ENCODE peak calls at places on chromosomes 2 and 18, in nine cellular contexts. H, J, K, Z, C, U, I, D and Q are unnamed samples.

GRCh38 chr2:31688282-31688681 is 107.5 kb upstream of the SRD5A2 start:
- DNase-seq in C (no peak), Z (no peak), I (no peak), H (peak), U (no peak), D (no peak), J (no peak), K (no peak), Q (no peak)

GRCh38 chr18:22026362-22026761 is 143.0 kb upstream of the GATA6 start:
- DNase-seq in U (no peak), J (no peak), D (peak), H (no peak), I (no peak), C (no peak), K (no peak), Z (no peak), Q (no peak)

GRCh38 chr2:15941483-15941853 is 1.1 kb downstream of the MYCN start:
- DNase-seq in C (no peak), H (no peak), K (peak), J (no peak), D (no peak), Z (no peak), U (peak), I (no peak), Q (no peak)

GRCh38 chr2:31693882-31694281 is 113.1 kb upstream of the SRD5A2 start:
- DNase-seq in U (no peak), J (no peak), C (no peak), I (no peak), Z (no peak), D (no peak), H (peak), K (peak), Q (no peak)

GRCh38 chr2:196586511-196586991 is 53.0 kb upstream of the CCDC150 start:
- DNase-seq in I (no peak), C (no peak), D (no peak), J (no peak), K (no peak), H (peak), Z (no peak), U (no peak), Q (peak)

GRCh38 chr2:85743304-85743978 is 10.3 kb upstream of the ATOH8 start:
- DNase-seq in J (no peak), D (peak), C (no peak), I (peak), K (no peak), U (no peak), H (peak), Z (no peak), Q (peak)

GRCh38 chr18:61443311-61443710 is 110.1 kb downstream of the CDH20 start:
- DNase-seq in H (no peak), I (no peak), K (no peak), Z (no peak), C (no peak), U (no peak), D (no peak), J (no peak), Q (no peak)

GRCh38 chr2:215277942-215278341 is 33.9 kb upstream of the ATIC start:
- DNase-seq in I (no peak), H (peak), C (no peak), U (no peak), D (no peak), J (no peak), K (no peak), Z (no peak), Q (no peak)

GRCh38 chr2:85104228-85104627 is 29.0 kb upstream of the TCF7L1 start:
- DNase-seq in I (no peak), U (no peak), J (no peak), D (no peak), C (no peak), H (no peak), Z (no peak), K (no peak), Q (no peak)

GRCh38 chr2:3650140-3650944 is 7.7 kb upstream of the ALLC start:
- DNase-seq in Z (no peak), I (no peak), D (no peak), H (no peak), U (peak), J (no peak), C (no peak), K (no peak), Q (no peak)

GRCh38 chr2:75595541-75596395 is 35.0 kb upstream of the EVA1A start:
- DNase-seq in C (no peak), I (no peak), U (no peak), Z (no peak), D (no peak), H (peak), K (no peak), J (no peak), Q (no peak)

GRCh38 chr2:33441235-33441810 is 35.1 kb upstream of the RASGRP3 start:
- DNase-seq in H (peak), U (peak), Z (peak), K (peak), D (peak), I (peak), J (peak), C (no peak), Q (peak)

GRCh38 chr2:129331638-129332037 is 647.8 kb upstream of the RAB6C start:
- DNase-seq in Z (no peak), I (no peak), C (no peak), H (no peak), K (peak), U (no peak), J (no peak), D (no peak), Q (no peak)

GRCh38 chr2:28754321-28754720 is 2.7 kb downstream of the PPP1CB start:
- DNase-seq in I (no peak), D (no peak), H (peak), Z (no peak), J (no peak), U (no peak), K (peak), C (no peak), Q (no peak)

GRCh38 chr18:58609536-58609993 is 19.3 kb downstream of the ALPK2 start:
- DNase-seq in K (no peak), U (no peak), I (no peak), D (no peak), C (no peak), H (no peak), Z (no peak), J (no peak), Q (no peak)

GRCh38 chr2:1543776-1544477 is 130.7 kb downstream of the TPO start:
- DNase-seq in K (no peak), Z (no peak), H (no peak), D (no peak), C (no peak), J (no peak), I (no peak), U (no peak), Q (no peak)

GRCh38 chr18:27467073-27467472 is 282.0 kb upstream of the CHST9 start:
- DNase-seq in Z (no peak), C (no peak), K (no peak), D (no peak), J (no peak), H (no peak), U (no peak), I (no peak), Q (no peak)

GRCh38 chr2:71713581-71714580 is 260.5 kb downstream of the DYSF start:
- DNase-seq in D (peak), I (no peak), U (no peak), Z (peak), K (no peak), C (no peak), H (peak), J (no peak), Q (no peak)

GRCh38 chr2:166568409-166568808 is 74.4 kb upstream of the SCN7A start:
- DNase-seq in H (no peak), I (no peak), C (no peak), Z (no peak), J (no peak), D (no peak), U (no peak), K (no peak), Q (no peak)

GRCh38 chr18:48789259-48789812 is 161.4 kb downstream of the SMAD7 start:
- DNase-seq in C (no peak), Z (no peak), J (no peak), K (no peak), D (no peak), H (no peak), I (no peak), U (no peak), Q (no peak)

GRCh38 chr2:207241198-207241597 is 75.5 kb upstream of the KLF7 start:
- DNase-seq in U (no peak), D (no peak), K (no peak), C (no peak), J (no peak), I (no peak), Z (no peak), H (no peak), Q (no peak)

GRCh38 chr18:80154293-80154692 is 45.2 kb downstream of the ADNP2 start:
- DNase-seq in U (no peak), C (no peak), K (peak), I (no peak), H (peak), J (no peak), D (no peak), Z (no peak), Q (no peak)

GRCh38 chr2:205865794-205866490 is 183.6 kb downstream of the NRP2 start:
- DNase-seq in K (no peak), C (no peak), I (no peak), J (no peak), H (no peak), U (no peak), D (no peak), Z (no peak), Q (no peak)

GRCh38 chr18:35436076-35436649 is 59.0 kb upstream of the ZNF396 start:
- DNase-seq in U (no peak), J (no peak), K (no peak), C (no peak), Z (no peak), I (no peak), H (no peak), D (no peak), Q (no peak)

GRCh38 chr2:236562434-236562833 is 7.2 kb upstream of the ACKR3 start:
- DNase-seq in J (no peak), H (peak), D (peak), C (no peak), U (no peak), K (no peak), Z (no peak), I (no peak), Q (no peak)

GRCh38 chr2:127545189-127545588 is 9.7 kb downstream of the MYO7B start:
- DNase-seq in I (no peak), U (no peak), C (no peak), Z (no peak), J (no peak), H (no peak), D (no peak), K (no peak), Q (no peak)

GRCh38 chr2:61671561-61672315 is 133.6 kb upstream of the XPO1 start:
- DNase-seq in K (no peak), C (no peak), I (no peak), H (no peak), J (no peak), D (no peak), Z (no peak), U (no peak), Q (no peak)
- H3K27ac ChIP-seq in K (no peak), C (no peak), I (peak), H (peak), J (peak), D (peak), Z (peak), U (no peak), Q (peak)

DNA sequence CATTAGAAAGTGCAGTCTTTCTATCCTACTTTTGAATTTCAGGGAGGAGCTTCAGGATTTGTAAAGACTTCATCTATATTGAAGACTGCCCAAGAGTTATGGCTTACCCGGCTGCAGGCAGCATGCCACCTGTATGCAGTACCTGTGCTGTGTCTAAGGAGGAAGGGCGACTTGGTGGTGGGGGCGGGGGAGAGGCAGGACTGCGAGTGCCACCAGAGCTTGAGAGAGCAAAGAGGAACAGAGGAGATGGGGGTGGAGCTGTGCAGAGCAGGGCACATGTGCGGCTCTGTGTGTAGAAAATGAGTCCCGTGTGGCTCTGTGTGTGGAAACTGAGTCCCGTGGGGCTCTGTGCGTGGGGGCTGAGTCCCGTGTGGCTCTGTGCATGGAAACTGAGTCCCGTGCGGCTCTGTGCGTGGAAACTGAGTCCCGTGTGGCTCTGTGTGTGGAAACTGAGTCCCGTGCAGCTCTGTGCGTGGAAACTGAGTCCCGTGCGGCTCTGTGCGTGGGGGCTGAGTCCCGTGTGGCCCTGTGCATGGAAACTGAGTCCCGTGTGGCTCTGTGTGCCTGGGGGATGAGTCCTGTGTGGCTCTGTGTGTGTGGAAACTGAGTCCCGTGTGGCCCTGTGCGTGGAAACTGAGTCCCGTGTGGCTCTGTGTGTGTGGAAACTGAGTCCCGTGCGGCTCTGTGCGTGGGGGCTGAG is 43.2 kb downstream of the LDLRAD4 start:
- DNase-seq in D (no peak), U (no peak), Z (peak), I (no peak), C (no peak), J (no peak), H (no peak), K (no peak), Q (no peak)
- H3K27ac ChIP-seq in D (no peak), U (no peak), Z (peak), I (peak), C (no peak), J (no peak), H (no peak), K (no peak), Q (peak)

GRCh38 chr2:40283111-40283909 is 168.6 kb downstream of the SLC8A1 start:
- DNase-seq in H (no peak), U (no peak), D (no peak), I (no peak), K (no peak), C (no peak), Z (no peak), J (no peak), Q (no peak)

GRCh38 chr2:40279479-40279878 is 172.4 kb downstream of the SLC8A1 start:
- DNase-seq in D (no peak), Z (no peak), K (no peak), C (no peak), I (no peak), J (no peak), H (no peak), U (no peak), Q (no peak)

GRCh38 chr2:40284797-40285196 is 167.1 kb downstream of the SLC8A1 start:
- DNase-seq in U (no peak), H (peak), K (no peak), Z (no peak), D (no peak), J (no peak), C (no peak), I (no peak), Q (no peak)

GRCh38 chr2:40281021-40281940 is 170.6 kb downstream of the SLC8A1 start:
- DNase-seq in D (no peak), J (no peak), U (no peak), H (peak), Z (no peak), I (peak), K (no peak), C (no peak), Q (no peak)

GRCh38 chr2:40282428-40282827 is 169.5 kb downstream of the SLC8A1 start:
- DNase-seq in Z (no peak), J (no peak), U (no peak), D (no peak), H (peak), I (peak), K (no peak), C (no peak), Q (no peak)
- H3K27ac ChIP-seq in Z (peak), J (peak), U (no peak), D (no peak), H (peak), I (peak), K (no peak), C (no peak), Q (no peak)

DNA sequence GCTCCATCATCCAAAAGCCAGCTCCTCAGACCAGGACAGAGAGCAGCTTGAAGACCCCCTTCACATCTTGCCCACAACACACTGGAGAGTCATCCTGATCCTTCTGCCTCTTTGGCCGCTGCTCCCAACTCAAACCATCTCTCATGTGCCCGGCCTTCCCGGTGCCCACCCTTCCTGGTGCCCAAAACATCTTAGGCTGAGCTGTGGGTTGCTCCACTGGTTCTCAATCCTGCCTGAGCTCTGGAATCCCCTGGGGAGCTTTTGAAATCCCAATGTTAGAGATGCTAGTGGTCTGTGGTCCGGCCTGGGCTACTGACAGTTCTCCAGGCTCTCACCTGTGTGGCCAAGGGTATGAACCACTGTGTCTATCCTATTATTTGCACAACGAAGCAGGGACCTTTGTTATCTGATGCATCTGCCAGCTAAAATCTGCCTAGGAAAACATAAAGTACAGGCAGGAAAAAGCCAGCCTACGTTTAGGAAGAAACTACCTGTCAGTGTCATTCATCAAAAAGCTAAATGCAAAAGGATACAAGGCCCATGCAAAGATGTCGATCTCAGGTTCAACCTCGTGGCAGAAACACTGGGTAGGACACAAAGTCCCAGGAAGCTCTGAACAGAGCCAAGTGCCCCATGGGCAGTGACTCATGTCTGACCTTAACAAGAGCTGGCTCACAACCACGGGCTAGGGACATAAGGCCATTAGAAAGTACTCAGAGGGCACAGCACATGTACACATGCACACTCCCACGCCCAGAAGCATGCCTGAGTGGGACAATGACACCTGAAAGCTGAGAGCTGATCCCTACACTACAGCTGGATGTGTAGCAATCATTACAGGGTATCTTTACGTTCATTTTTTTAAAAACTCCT is 30.8 kb downstream of the TBC1D8 start:
- DNase-seq in H (peak), Z (peak), J (peak), K (no peak), U (no peak), C (no peak), D (peak), I (peak), Q (no peak)
- H3K27ac ChIP-seq in H (no peak), Z (peak), J (peak), K (no peak), U (no peak), C (no peak), D (peak), I (peak), Q (peak)